ENCODE peak calls at places on chromosomes 16 and 17, in ten cellular contexts. One of them, this sample, is unnamed.

GRCh38 chr17:64653325-64653984 is 8.7 kb downstream of the SMURF2 start:
- DNase-seq in SJSA1: peak; percentile 45
- DNase-seq in amygdala: no peak
- DNase-seq in AG09309: no peak
- DNase-seq in dermis blood vessel endothelial cell: no peak
- DNase-seq in non-pigmented ciliary epithelial cell: no peak
- DNase-seq in activated CD8-positive, alpha-beta T cell treated with anti-CD3 and anti-CD28 coated beads, Interleukin-2, amount 10 ng/mL, durations not matched to agents 7 days and 5 days: no peak
- DNase-seq in SK-N-MC: no peak
- DNase-seq in left lung: no peak
- DNase-seq in right lobe of liver: no peak
- DNase-seq in this sample: peak; percentile 57

GRCh38 chr17:50609376-50610074 is 25.2 kb upstream of the ABCC3 start:
- DNase-seq in right lobe of liver: no peak
- DNase-seq in SK-N-MC: no peak
- DNase-seq in non-pigmented ciliary epithelial cell: no peak
- DNase-seq in activated CD8-positive, alpha-beta T cell treated with anti-CD3 and anti-CD28 coated beads, Interleukin-2, amount 10 ng/mL, durations not matched to agents 7 days and 5 days: no peak
- DNase-seq in AG09309: no peak
- DNase-seq in amygdala: no peak
- DNase-seq in left lung: peak; percentile 70
- DNase-seq in dermis blood vessel endothelial cell: no peak
- DNase-seq in SJSA1: no peak
- DNase-seq in this sample: no peak

GRCh38 chr17:57471941-57472368 is 215.6 kb downstream of the MSI2 start:
- DNase-seq in dermis blood vessel endothelial cell: no peak
- DNase-seq in AG09309: no peak
- DNase-seq in non-pigmented ciliary epithelial cell: no peak
- DNase-seq in right lobe of liver: peak; percentile 11
- DNase-seq in left lung: no peak
- DNase-seq in activated CD8-positive, alpha-beta T cell treated with anti-CD3 and anti-CD28 coated beads, Interleukin-2, amount 10 ng/mL, durations not matched to agents 7 days and 5 days: no peak
- DNase-seq in amygdala: no peak
- DNase-seq in SK-N-MC: no peak
- DNase-seq in SJSA1: no peak
- DNase-seq in this sample: no peak

GRCh38 chr16:57113042-57113453 is 20.7 kb downstream of the CPNE2 start:
- DNase-seq in right lobe of liver: no peak
- DNase-seq in dermis blood vessel endothelial cell: no peak
- DNase-seq in AG09309: no peak
- DNase-seq in amygdala: no peak
- DNase-seq in SJSA1: no peak
- DNase-seq in SK-N-MC: no peak
- DNase-seq in left lung: no peak
- DNase-seq in non-pigmented ciliary epithelial cell: no peak
- DNase-seq in activated CD8-positive, alpha-beta T cell treated with anti-CD3 and anti-CD28 coated beads, Interleukin-2, amount 10 ng/mL, durations not matched to agents 7 days and 5 days: no peak
- DNase-seq in this sample: peak; percentile 77

GRCh38 chr17:39264119-39264518 is 38.4 kb upstream of the STAC2 start:
- DNase-seq in SJSA1: no peak
- DNase-seq in amygdala: no peak
- DNase-seq in dermis blood vessel endothelial cell: no peak
- DNase-seq in right lobe of liver: no peak
- DNase-seq in left lung: no peak
- DNase-seq in non-pigmented ciliary epithelial cell: no peak
- DNase-seq in activated CD8-positive, alpha-beta T cell treated with anti-CD3 and anti-CD28 coated beads, Interleukin-2, amount 10 ng/mL, durations not matched to agents 7 days and 5 days: no peak
- DNase-seq in AG09309: no peak
- DNase-seq in SK-N-MC: no peak
- DNase-seq in this sample: no peak

GRCh38 chr16:58829096-58829495 is 95.0 kb upstream of the GOT2 start:
- DNase-seq in SK-N-MC: no peak
- DNase-seq in activated CD8-positive, alpha-beta T cell treated with anti-CD3 and anti-CD28 coated beads, Interleukin-2, amount 10 ng/mL, durations not matched to agents 7 days and 5 days: no peak
- DNase-seq in AG09309: no peak
- DNase-seq in right lobe of liver: no peak
- DNase-seq in non-pigmented ciliary epithelial cell: no peak
- DNase-seq in dermis blood vessel endothelial cell: no peak
- DNase-seq in amygdala: no peak
- DNase-seq in SJSA1: no peak
- DNase-seq in left lung: no peak
- DNase-seq in this sample: peak; percentile 6

GRCh38 chr16:27326738-27327585 is 13.2 kb downstream of the IL4R start:
- DNase-seq in SJSA1: no peak
- DNase-seq in activated CD8-positive, alpha-beta T cell treated with anti-CD3 and anti-CD28 coated beads, Interleukin-2, amount 10 ng/mL, durations not matched to agents 7 days and 5 days: peak; percentile 62
- DNase-seq in SK-N-MC: peak; percentile 32
- DNase-seq in amygdala: peak; percentile 21
- DNase-seq in AG09309: peak; percentile 89
- DNase-seq in left lung: peak; percentile 89
- DNase-seq in right lobe of liver: peak; percentile 71
- DNase-seq in dermis blood vessel endothelial cell: peak; percentile 84
- DNase-seq in non-pigmented ciliary epithelial cell: peak; percentile 82
- DNase-seq in this sample: peak; percentile 95

GRCh38 chr17:47837401-47838039 is 3.6 kb downstream of the SCRN2 start:
- DNase-seq in AG09309: no peak
- DNase-seq in right lobe of liver: no peak
- DNase-seq in non-pigmented ciliary epithelial cell: no peak
- DNase-seq in left lung: no peak
- DNase-seq in dermis blood vessel endothelial cell: no peak
- DNase-seq in SJSA1: no peak
- DNase-seq in amygdala: no peak
- DNase-seq in SK-N-MC: no peak
- DNase-seq in activated CD8-positive, alpha-beta T cell treated with anti-CD3 and anti-CD28 coated beads, Interleukin-2, amount 10 ng/mL, durations not matched to agents 7 days and 5 days: no peak
- DNase-seq in this sample: peak; percentile 31

GRCh38 chr17:27868565-27868964 is 24.6 kb downstream of the LYRM9 start:
- DNase-seq in dermis blood vessel endothelial cell: peak; percentile 11
- DNase-seq in non-pigmented ciliary epithelial cell: no peak
- DNase-seq in activated CD8-positive, alpha-beta T cell treated with anti-CD3 and anti-CD28 coated beads, Interleukin-2, amount 10 ng/mL, durations not matched to agents 7 days and 5 days: no peak
- DNase-seq in SJSA1: no peak
- DNase-seq in AG09309: no peak
- DNase-seq in right lobe of liver: no peak
- DNase-seq in SK-N-MC: no peak
- DNase-seq in amygdala: no peak
- DNase-seq in left lung: no peak
- DNase-seq in this sample: no peak

GRCh38 chr17:78828470-78829185 is 12.0 kb downstream of the USP36 start:
- DNase-seq in right lobe of liver: no peak
- DNase-seq in amygdala: no peak
- DNase-seq in SK-N-MC: no peak
- DNase-seq in activated CD8-positive, alpha-beta T cell treated with anti-CD3 and anti-CD28 coated beads, Interleukin-2, amount 10 ng/mL, durations not matched to agents 7 days and 5 days: no peak
- DNase-seq in SJSA1: no peak
- DNase-seq in left lung: no peak
- DNase-seq in non-pigmented ciliary epithelial cell: no peak
- DNase-seq in dermis blood vessel endothelial cell: peak; percentile 68
- DNase-seq in AG09309: no peak
- DNase-seq in this sample: peak; percentile 51

GRCh38 chr16:10466313-10466712 is 80.5 kb downstream of the ATF7IP2 start:
- DNase-seq in dermis blood vessel endothelial cell: no peak
- DNase-seq in SK-N-MC: no peak
- DNase-seq in amygdala: no peak
- DNase-seq in left lung: no peak
- DNase-seq in AG09309: no peak
- DNase-seq in activated CD8-positive, alpha-beta T cell treated with anti-CD3 and anti-CD28 coated beads, Interleukin-2, amount 10 ng/mL, durations not matched to agents 7 days and 5 days: no peak
- DNase-seq in non-pigmented ciliary epithelial cell: no peak
- DNase-seq in right lobe of liver: no peak
- DNase-seq in SJSA1: no peak
- DNase-seq in this sample: no peak

GRCh38 chr16:47034455-47034854 is 61.0 kb upstream of the DNAJA2 start:
- DNase-seq in SK-N-MC: no peak
- DNase-seq in dermis blood vessel endothelial cell: no peak
- DNase-seq in activated CD8-positive, alpha-beta T cell treated with anti-CD3 and anti-CD28 coated beads, Interleukin-2, amount 10 ng/mL, durations not matched to agents 7 days and 5 days: no peak
- DNase-seq in right lobe of liver: no peak
- DNase-seq in SJSA1: no peak
- DNase-seq in AG09309: no peak
- DNase-seq in non-pigmented ciliary epithelial cell: no peak
- DNase-seq in amygdala: no peak
- DNase-seq in left lung: no peak
- DNase-seq in this sample: no peak

GRCh38 chr17:27318228-27318627 is 24.3 kb downstream of the WSB1 start:
- DNase-seq in SJSA1: no peak
- DNase-seq in dermis blood vessel endothelial cell: peak; percentile 53
- DNase-seq in non-pigmented ciliary epithelial cell: no peak
- DNase-seq in amygdala: no peak
- DNase-seq in activated CD8-positive, alpha-beta T cell treated with anti-CD3 and anti-CD28 coated beads, Interleukin-2, amount 10 ng/mL, durations not matched to agents 7 days and 5 days: peak; percentile 17
- DNase-seq in left lung: no peak
- DNase-seq in AG09309: no peak
- DNase-seq in SK-N-MC: no peak
- DNase-seq in right lobe of liver: no peak
- DNase-seq in this sample: no peak

GRCh38 chr16:10616744-10617640 is 36.6 kb upstream of the EMP2 start:
- DNase-seq in SJSA1: no peak
- DNase-seq in dermis blood vessel endothelial cell: no peak
- DNase-seq in AG09309: no peak
- DNase-seq in amygdala: peak; percentile 28
- DNase-seq in activated CD8-positive, alpha-beta T cell treated with anti-CD3 and anti-CD28 coated beads, Interleukin-2, amount 10 ng/mL, durations not matched to agents 7 days and 5 days: no peak
- DNase-seq in left lung: no peak
- DNase-seq in SK-N-MC: no peak
- DNase-seq in right lobe of liver: peak; percentile 77
- DNase-seq in non-pigmented ciliary epithelial cell: no peak
- DNase-seq in this sample: no peak

GRCh38 chr16:73172621-73173312 is 124.8 kb upstream of the ZFHX3 start:
- DNase-seq in amygdala: peak; percentile 19
- DNase-seq in non-pigmented ciliary epithelial cell: peak; percentile 45
- DNase-seq in SJSA1: peak; percentile 61
- DNase-seq in right lobe of liver: no peak
- DNase-seq in AG09309: peak; percentile 76
- DNase-seq in activated CD8-positive, alpha-beta T cell treated with anti-CD3 and anti-CD28 coated beads, Interleukin-2, amount 10 ng/mL, durations not matched to agents 7 days and 5 days: no peak
- DNase-seq in dermis blood vessel endothelial cell: peak; percentile 91
- DNase-seq in left lung: no peak
- DNase-seq in SK-N-MC: no peak
- DNase-seq in this sample: peak; percentile 33